ENCODE peak calls at places on chromosome 1, in six cellular contexts. J, K, A, C, Y and W are unnamed samples.

GRCh38 chr1:204128964-204129896 is 22.6 kb downstream of the ETNK2 start:
- DNase-seq in C (peak), J (peak), Y (peak), A (peak), K (peak), W (peak)

GRCh38 chr1:187091666-187092065 is 262.9 kb downstream of the PLA2G4A start:
- DNase-seq in Y (no peak), C (no peak), J (no peak), K (no peak), A (no peak), W (peak)

GRCh38 chr1:26820784-26821269 is 5.7 kb upstream of the ZDHHC18 start:
- DNase-seq in Y (no peak), A (no peak), K (no peak), J (no peak), C (no peak), W (no peak)

GRCh38 chr1:62687903-62688686 is at the start of gene DOCK7:
- DNase-seq in Y (peak), C (peak), A (peak), J (peak), K (peak), W (peak)

GRCh38 chr1:58991305-58991704 is 207.5 kb upstream of the JUN start:
- DNase-seq in A (no peak), K (no peak), Y (no peak), J (no peak), C (no peak), W (no peak)

GRCh38 chr1:225467193-225468020 is 39.6 kb upstream of the LBR start:
- DNase-seq in K (no peak), C (no peak), J (no peak), A (no peak), Y (no peak), W (no peak)

GRCh38 chr1:202029171-202029665 is 18.8 kb downstream of the ELF3 start:
- DNase-seq in K (no peak), A (no peak), Y (no peak), J (no peak), C (peak), W (peak)

GRCh38 chr1:172401907-172402306 is 18.6 kb upstream of the C1orf105 start:
- DNase-seq in K (peak), C (no peak), J (no peak), Y (no peak), A (peak), W (no peak)

GRCh38 chr1:38250356-38250755 is 203.8 kb upstream of the POU3F1 start:
- DNase-seq in C (no peak), Y (no peak), J (no peak), K (no peak), A (no peak), W (no peak)

GRCh38 chr1:240109920-240110685 is 18.4 kb downstream of the FMN2 start:
- DNase-seq in J (no peak), A (peak), K (no peak), Y (no peak), C (peak), W (no peak)

DNA sequence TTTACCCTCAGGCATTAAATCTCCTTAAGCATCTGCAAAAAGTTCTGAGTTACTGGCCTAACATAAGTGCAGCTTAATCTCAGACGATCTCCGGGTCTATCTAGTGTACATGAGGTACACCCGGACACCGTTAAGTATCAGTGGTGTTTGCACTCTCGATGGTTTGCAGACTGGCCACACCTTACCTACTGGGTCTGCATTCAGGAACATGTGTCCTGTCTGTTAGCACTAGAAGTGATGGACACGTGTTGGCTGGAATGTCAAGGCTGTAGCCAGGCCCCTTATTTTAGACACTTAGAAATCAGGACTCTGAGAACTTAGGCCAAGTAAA is 783 bp upstream of the AGL start:
- DNase-seq in K (no peak), C (no peak), J (no peak), Y (no peak), A (no peak), W (no peak)
- H4K8ac ChIP-seq in K (no peak), C (peak), J (peak), Y (peak), A (no peak), W (peak)

GRCh38 chr1:10209590-10209904 is 823 bp upstream of the KIF1B start:
- DNase-seq in A (no peak), K (no peak), Y (no peak), C (no peak), J (no peak), W (no peak)

GRCh38 chr1:10211805-10212405 is 1.5 kb downstream of the KIF1B start:
- DNase-seq in C (no peak), Y (no peak), J (no peak), A (no peak), K (no peak), W (no peak)

GRCh38 chr1:10212476-10212875 is 2.1 kb downstream of the KIF1B start:
- DNase-seq in A (no peak), J (no peak), Y (no peak), K (no peak), C (no peak), W (no peak)

GRCh38 chr1:10209905-10210810 is at the start of gene KIF1B:
- DNase-seq in K (peak), C (peak), A (peak), J (peak), Y (peak), W (peak)

GRCh38 chr1:10210841-10211804 is 753 bp downstream of the KIF1B start:
- DNase-seq in Y (peak), A (peak), C (peak), K (peak), J (peak), W (peak)
- H4K8ac ChIP-seq in Y (peak), A (no peak), C (peak), K (no peak), J (no peak), W (peak)

DNA sequence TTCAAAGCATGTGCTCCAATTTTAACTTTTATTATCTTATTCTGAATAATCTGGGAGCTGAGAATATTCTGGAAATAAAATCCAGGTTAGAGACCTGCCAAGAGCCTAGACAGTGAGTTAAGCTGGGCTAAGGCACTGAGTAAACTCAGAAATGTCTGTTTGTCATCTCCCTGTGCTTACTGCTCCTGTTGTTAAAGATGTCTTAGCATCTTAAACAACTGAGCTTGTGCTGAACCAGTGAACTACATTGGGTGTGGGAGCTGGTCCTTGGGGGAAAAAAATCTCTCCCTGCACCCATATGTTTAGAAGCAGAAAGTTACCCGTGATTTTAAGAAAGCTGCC is 25.0 kb upstream of the AHCYL1 start:
- DNase-seq in J (no peak), C (no peak), A (no peak), K (no peak), Y (no peak), W (no peak)
- H4K8ac ChIP-seq in J (no peak), C (no peak), A (no peak), K (no peak), Y (no peak), W (peak)

GRCh38 chr1:67685558-67686271 is 714 bp downstream of the GADD45A start:
- DNase-seq in C (peak), Y (peak), J (no peak), K (peak), A (no peak), W (no peak)
- H4K8ac ChIP-seq in C (peak), Y (peak), J (no peak), K (no peak), A (no peak), W (peak)

DNA sequence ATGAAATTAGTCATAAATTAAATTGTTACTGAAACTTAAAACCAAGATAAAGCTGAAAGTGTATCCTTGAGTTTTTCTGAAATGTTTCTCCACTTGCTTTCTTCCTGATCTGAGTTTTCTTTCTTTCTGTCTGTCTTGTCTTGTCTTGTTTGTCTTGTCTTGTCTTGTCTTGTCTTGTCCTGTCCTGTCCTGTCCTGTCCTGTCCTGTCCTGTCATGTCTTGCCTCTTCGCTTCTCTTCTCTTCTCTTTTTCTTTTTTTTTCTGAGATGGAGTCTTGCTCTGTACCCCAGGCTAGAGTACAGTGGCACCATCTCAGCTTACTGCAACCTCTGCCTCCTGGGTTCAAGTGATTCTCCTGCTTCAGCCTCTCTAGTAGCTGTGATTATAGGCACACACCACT is 73.7 kb downstream of the ADGRL2 start:
- DNase-seq in K (no peak), A (no peak), Y (no peak), J (no peak), C (no peak), W (no peak)
- H4K8ac ChIP-seq in K (no peak), A (no peak), Y (no peak), J (no peak), C (no peak), W (no peak)